ENCODE peak calls at places on chromosomes 4 and X, in nine cellular contexts. H is lower leg skin, Q is upper lobe of right lung, G is tibial nerve, M is cardiac fibroblast, D is astrocyte of the spinal cord, S is esophagus muscularis mucosa, B is sigmoid colon, T is cardiac muscle cell. U is an unnamed sample.
A peak's percentile ranks its signal among the peaks of the same experiment; 100 is the strongest.

GRCh38 chr4:167274346-167274745 is 40.1 kb upstream of the SPOCK3 start:
- DNase-seq in H (no peak), Q (no peak), G (no peak), M (peak; percentile 23), D (peak; percentile 61), S (no peak), B (no peak), T (no peak), U (peak; percentile 62)

GRCh38 chr4:40763228-40763716 is 13.5 kb downstream of the NSUN7 start:
- DNase-seq in H (no peak), Q (no peak), G (no peak), M (peak; percentile 52), D (peak; percentile 48), S (no peak), B (no peak), T (peak; percentile 75), U (no peak)

GRCh38 chr4:177726111-177726510 is 283.9 kb upstream of the AGA start:
- DNase-seq in H (no peak), Q (no peak), G (no peak), M (peak; percentile 0), D (peak; percentile 16), S (no peak), B (no peak), T (no peak), U (peak; percentile 3)

GRCh38 chr4:67721770-67722597 is 21.0 kb upstream of the UBA6 start:
- DNase-seq in H (no peak), Q (no peak), G (no peak), M (peak; percentile 65), D (peak; percentile 44), S (no peak), B (no peak), T (peak; percentile 41), U (peak; percentile 9)

GRCh38 chrX:19785647-19786046 is 101.8 kb downstream of the SH3KBP1 start:
- DNase-seq in H (no peak), Q (no peak), G (no peak), M (peak; percentile 11), D (no peak), S (no peak), B (no peak), T (no peak), U (no peak)

GRCh38 chr4:51942108-51942832 is 77.9 kb downstream of the LRRC66 start:
- DNase-seq in H (no peak), Q (no peak), G (no peak), M (peak; percentile 14), D (peak; percentile 20), S (no peak), B (no peak), T (no peak), U (no peak)

GRCh38 chr4:119310826-119311225 is 11.1 kb downstream of the FABP2 start:
- DNase-seq in H (no peak), Q (no peak), G (no peak), M (peak; percentile 46), D (peak; percentile 58), S (no peak), B (no peak), T (no peak), U (no peak)

GRCh38 chr4:89860971-89861370 is 24.0 kb upstream of the SNCA start:
- DNase-seq in H (no peak), Q (no peak), G (no peak), M (no peak), D (no peak), S (no peak), B (no peak), T (no peak), U (no peak)

GRCh38 chr4:47315346-47315745 is 148.2 kb downstream of the COMMD8 start:
- DNase-seq in H (no peak), Q (no peak), G (no peak), M (peak; percentile 77), D (peak; percentile 78), S (no peak), B (no peak), T (peak; percentile 50), U (no peak)

GRCh38 chrX:17546356-17546755 is 171.4 kb downstream of the NHS start:
- DNase-seq in H (no peak), Q (no peak), G (no peak), M (no peak), D (no peak), S (no peak), B (no peak), T (no peak), U (no peak)

GRCh38 chr4:1715002-1715761 is 3.1 kb upstream of the SLBP start:
- DNase-seq in H (no peak), Q (peak; percentile 60), G (no peak), M (no peak), D (no peak), S (no peak), B (no peak), T (no peak), U (no peak)

DNA sequence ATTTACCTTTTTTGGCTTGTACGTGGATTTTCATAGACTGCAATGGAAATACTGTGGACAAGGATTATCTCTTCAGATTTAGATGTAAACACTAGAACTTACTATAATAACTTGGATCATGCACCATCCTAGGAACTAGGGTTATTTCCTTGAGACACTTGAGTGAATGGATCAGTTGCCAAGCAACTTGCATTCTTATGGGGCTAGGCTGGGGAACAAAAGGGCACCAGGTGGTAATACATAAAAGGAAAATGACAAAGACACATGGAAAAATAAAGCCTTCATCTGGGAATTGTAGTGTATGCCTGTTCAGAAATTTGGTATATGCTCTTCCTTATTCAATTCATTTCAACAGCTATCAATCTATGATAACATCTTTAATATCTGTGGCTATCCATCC is 247.1 kb downstream of the SPRY1 start:
- DNase-seq in H (no peak), Q (no peak), G (no peak), M (no peak), D (no peak), S (no peak), B (no peak), T (no peak), U (no peak)
- H3K4me3 ChIP-seq in H (no peak overlapping the region), Q (no peak overlapping the region), G (no peak overlapping the region), M (no peak overlapping the region), D (no peak overlapping the region), S (no peak overlapping the region), B (no peak overlapping the region), T (no peak overlapping the region), U (no peak overlapping the region)

GRCh38 chrX:15570145-15570544 is 30.6 kb downstream of the ACE2 start:
- DNase-seq in H (no peak), Q (no peak), G (no peak), M (no peak), D (no peak), S (no peak), B (no peak), T (no peak), U (no peak)

GRCh38 chrX:15567267-15567666 is 33.5 kb downstream of the ACE2 start:
- DNase-seq in H (no peak), Q (no peak), G (no peak), M (no peak), D (no peak), S (no peak), B (no peak), T (no peak), U (no peak)

GRCh38 chrX:15566244-15566643 is 34.5 kb downstream of the ACE2 start:
- DNase-seq in H (no peak), Q (no peak), G (no peak), M (no peak), D (no peak), S (no peak), B (no peak), T (no peak), U (no peak)

GRCh38 chrX:15564981-15565579 is 35.7 kb downstream of the ACE2 start:
- DNase-seq in H (peak; percentile 88), Q (peak; percentile 74), G (peak; percentile 38), M (peak; percentile 78), D (peak; percentile 55), S (no peak), B (peak; percentile 64), T (peak; percentile 81), U (no peak)

GRCh38 chrX:15567886-15568616 is 32.7 kb downstream of the ACE2 start:
- DNase-seq in H (no peak), Q (no peak), G (no peak), M (peak; percentile 29), D (no peak), S (no peak), B (no peak), T (peak; percentile 51), U (no peak)
- TF ChIP-seq CTCF in H (no peak), Q (peak; percentile 35), G (no peak), M (peak; percentile 43), D (peak; percentile 24), S (no peak), B (no peak), T (peak; percentile 59), U (peak; percentile 63)

GRCh38 chrX:21658746-21659145 is 616 bp upstream of the KLHL34 start:
- DNase-seq in H (no peak), Q (no peak), G (no peak), M (no peak), D (no peak), S (no peak), B (no peak), T (no peak), U (no peak)

GRCh38 chrX:21661316-21661715 is 3.2 kb upstream of the KLHL34 start:
- DNase-seq in H (no peak), Q (no peak), G (no peak), M (no peak), D (no peak), S (no peak), B (no peak), T (no peak), U (no peak)

GRCh38 chrX:21658152-21658737 is at the start of gene KLHL34:
- DNase-seq in H (no peak), Q (no peak), G (no peak), M (no peak), D (no peak), S (no peak), B (no peak), T (no peak), U (no peak)

GRCh38 chrX:21657318-21658151 is 595 bp downstream of the KLHL34 start:
- DNase-seq in H (no peak), Q (peak; percentile 40), G (no peak), M (no peak), D (no peak), S (no peak), B (no peak), T (no peak), U (no peak)

DNA sequence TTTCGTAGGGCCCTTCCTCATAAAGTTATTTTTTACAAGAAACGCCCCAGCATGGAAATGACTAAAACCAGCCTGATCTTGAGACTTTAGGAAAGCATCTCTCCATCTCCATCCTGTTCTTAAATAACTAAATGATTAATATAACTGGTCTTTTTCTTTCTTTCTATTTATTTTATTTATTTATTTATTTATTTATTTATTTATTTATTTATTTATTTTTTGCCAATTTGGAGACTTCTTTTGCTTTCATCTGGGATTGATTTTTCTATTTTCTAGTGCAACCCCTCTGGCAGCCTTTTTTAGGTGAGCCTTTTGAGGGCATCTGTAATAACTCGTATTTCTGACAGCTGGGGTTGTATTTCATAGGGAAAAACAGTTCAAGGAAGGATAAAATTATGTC is 1.2 kb upstream of the KLHL34 start:
- DNase-seq in H (no peak), Q (no peak), G (no peak), M (no peak), D (no peak), S (no peak), B (no peak), T (no peak), U (no peak)
- H3K4me3 ChIP-seq in H (no peak overlapping the region), Q (no peak overlapping the region), G (no peak overlapping the region), M (no peak overlapping the region), D (no peak overlapping the region), S (no peak overlapping the region), B (no peak overlapping the region), T (no peak overlapping the region), U (no peak overlapping the region)

DNA sequence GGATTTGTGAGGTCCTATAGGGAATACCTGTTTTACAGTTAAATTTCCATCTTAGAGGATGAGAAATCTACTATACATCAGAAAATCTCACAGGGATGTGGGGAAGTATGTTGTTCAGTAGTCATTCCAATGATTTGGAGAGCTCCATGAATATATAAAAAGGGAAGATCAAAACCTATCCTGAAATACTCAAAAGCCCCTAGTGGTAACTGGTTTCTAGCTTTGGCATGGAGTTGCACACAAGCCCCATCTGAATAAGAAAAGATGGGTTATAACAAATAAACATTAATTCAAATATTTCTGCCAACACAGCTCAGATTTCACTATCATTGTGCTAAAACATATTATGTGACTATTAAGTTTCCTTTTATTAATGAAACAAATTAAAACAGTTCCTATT is 101.6 kb downstream of the FBXO8 start:
- DNase-seq in H (no peak), Q (no peak), G (no peak), M (no peak), D (no peak), S (no peak), B (no peak), T (no peak), U (no peak)
- TF ChIP-seq CTCF in H (no peak), Q (no peak), G (no peak), M (no peak), D (no peak), S (no peak), B (no peak), T (no peak), U (peak; percentile 6)